ENCODE peak calls at places on chromosomes 4 and X, in eight cellular contexts. W, U, B, N, A, L, X and H are unnamed samples.

GRCh38 chr4:176794151-176794550 is 1.4 kb upstream of the VEGFC start:
- DNase-seq in W (no peak), U (no peak), B (peak), N (no peak), A (peak), L (no peak), X (no peak), H (peak)

GRCh38 chr4:37977471-37978452 is 17.6 kb downstream of the PTTG2 start:
- DNase-seq in W (peak), U (peak), B (no peak), N (peak), A (no peak), L (no peak), X (peak), H (peak)

GRCh38 chr4:103046416-103047290 is 27.1 kb upstream of the SLC9B1 start:
- DNase-seq in W (peak), U (peak), B (no peak), N (peak), A (peak), L (no peak), X (peak), H (peak)

GRCh38 chr4:93788712-93789111 is 39.8 kb upstream of the ATOH1 start:
- DNase-seq in W (no peak), U (no peak), B (no peak), N (peak), A (peak), L (no peak), X (peak), H (peak)

GRCh38 chr4:153326513-153326912 is 18.0 kb upstream of the MND1 start:
- DNase-seq in W (no peak), U (peak), B (no peak), N (no peak), A (no peak), L (no peak), X (no peak), H (peak)

GRCh38 chr4:53476232-53477037 is 99.0 kb downstream of the FIP1L1 start:
- DNase-seq in W (no peak), U (no peak), B (peak), N (peak), A (peak), L (peak), X (peak), H (peak)

GRCh38 chrX:20980426-20980825 is 393.8 kb upstream of the CNKSR2 start:
- DNase-seq in W (no peak), U (no peak), B (no peak), N (no peak), A (no peak), L (no peak), X (no peak), H (no peak)

GRCh38 chr4:139144911-139145551 is 32.0 kb downstream of the ELF2 start:
- DNase-seq in W (no peak), U (peak), B (no peak), N (peak), A (no peak), L (no peak), X (no peak), H (no peak)

GRCh38 chrX:130840345-130840744 is 62.7 kb downstream of the ENOX2 start:
- DNase-seq in W (no peak), U (no peak), B (no peak), N (no peak), A (no peak), L (no peak), X (no peak), H (no peak)

GRCh38 chr4:2060578-2061207 is 1.6 kb downstream of the NAT8L start:
- DNase-seq in W (no peak), U (no peak), B (no peak), N (peak), A (no peak), L (no peak), X (no peak), H (no peak)

GRCh38 chrX:154369453-154370299 is 4.8 kb downstream of the FLNA start:
- DNase-seq in W (peak), U (peak), B (peak), N (peak), A (peak), L (peak), X (peak), H (peak)

DNA sequence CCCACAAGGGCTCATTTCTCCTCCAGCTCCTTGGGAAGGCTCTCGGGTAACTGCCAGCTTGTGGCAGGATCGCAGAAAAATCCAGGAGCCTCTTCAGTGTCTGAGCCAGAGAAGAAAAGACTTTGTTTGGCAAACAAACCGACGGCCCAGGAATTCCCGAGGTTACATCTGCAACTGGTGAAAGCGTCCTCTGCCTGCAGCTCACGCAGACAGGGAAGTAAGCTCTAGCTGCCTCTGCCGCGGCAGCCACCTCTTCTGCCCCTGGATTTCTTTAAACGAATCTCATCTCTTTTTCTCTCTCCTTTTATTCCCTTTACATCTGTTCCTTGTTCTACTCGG is 289 bp downstream of the DCHS2 start:
- DNase-seq in W (no peak), U (no peak), B (no peak), N (no peak), A (no peak), L (no peak), X (no peak), H (peak)
- H3K4me3 ChIP-seq in W (no peak), U (peak), B (peak), N (peak), A (peak), L (peak), X (peak), H (peak)

GRCh38 chr4:187307131-187307530 is 583.5 kb upstream of the FAT1 start:
- DNase-seq in W (no peak), U (no peak), B (no peak), N (no peak), A (no peak), L (no peak), X (no peak), H (peak)
- TF ChIP-seq CTCF in W (no peak), U (no peak), B (no peak), N (no peak), A (no peak), L (no peak), X (no peak), H (no peak)

DNA sequence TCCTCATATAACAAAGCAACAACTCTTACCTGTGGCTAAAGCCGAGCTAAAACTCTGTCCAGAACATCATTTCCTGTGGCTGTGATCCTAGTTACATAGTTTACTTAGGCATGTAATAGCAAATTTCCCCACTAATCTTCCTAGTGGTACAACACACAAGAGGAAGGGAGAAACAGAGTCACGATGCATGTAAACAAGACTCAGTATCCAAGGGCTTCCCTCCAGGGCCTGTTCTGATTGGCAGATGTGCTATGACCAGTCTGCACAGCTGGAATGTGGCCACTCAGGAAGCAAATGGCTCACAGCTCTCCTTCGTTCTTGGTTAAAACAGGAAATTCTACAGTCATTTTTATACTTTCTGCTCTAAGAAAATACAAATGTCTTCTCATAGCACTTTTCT is 49.2 kb upstream of the PRSS48 start:
- DNase-seq in W (no peak), U (no peak), B (peak), N (peak), A (peak), L (peak), X (no peak), H (peak)
- H3K4me3 ChIP-seq in W (no peak), U (no peak), B (no peak), N (no peak), A (no peak), L (no peak), X (no peak), H (peak)

GRCh38 chr4:64538219-64538618 is 129.0 kb upstream of the TECRL start:
- DNase-seq in W (no peak), U (no peak), B (no peak), N (no peak), A (no peak), L (no peak), X (peak), H (no peak)
- TF ChIP-seq CTCF in W (no peak), U (no peak), B (no peak), N (peak), A (no peak), L (peak), X (no peak), H (no peak)

GRCh38 chrX:1481636-1482529 is 29.2 kb upstream of the ASMTL start:
- DNase-seq in W (peak), U (peak), B (peak), N (peak), A (peak), L (peak), X (peak), H (peak)
- H3K4me3 ChIP-seq in W (no peak), U (no peak), B (no peak), N (no peak), A (no peak), L (no peak), X (peak), H (peak)

GRCh38 chrX:980572-981235 is 231.7 kb downstream of the CRLF2 start:
- DNase-seq in W (no peak), U (no peak), B (no peak), N (no peak), A (no peak), L (no peak), X (no peak), H (no peak)

GRCh38 chrX:981791-982626 is 230.4 kb downstream of the CRLF2 start:
- DNase-seq in W (no peak), U (no peak), B (no peak), N (no peak), A (no peak), L (no peak), X (no peak), H (no peak)
- TF ChIP-seq CTCF in W (no peak), U (no peak), B (no peak), N (no peak), A (no peak), L (no peak), X (no peak), H (no peak)